ENCODE peak calls at places on chromosomes 6 and 20, in seven cellular contexts. E is ovary, L is A549, G is K562, V is GM12892, F is gastrocnemius medialis, X is HCT116. O is an unnamed sample.
A peak's percentile ranks its signal among the peaks of the same experiment; 100 is the strongest.

GRCh38 chr6:110878751-110879539 is 4.4 kb downstream of the AMD1 start:
- DNase-seq in G (peak; percentile 67), V (no peak), E (peak; percentile 34), F (no peak), L (peak; percentile 38), X (no peak), O (no peak)

GRCh38 chr6:69090132-69090531 is 455.1 kb downstream of the ADGRB3 start:
- DNase-seq in X (no peak), E (no peak), L (no peak), V (no peak), F (no peak), G (no peak), O (peak; percentile 4)

GRCh38 chr20:2545594-2545993 is 9.2 kb downstream of the TMC2 start:
- DNase-seq in E (no peak), X (no peak), F (no peak), L (no peak), G (no peak), V (no peak), O (no peak)

GRCh38 chr20:38156888-38157634 is 8.0 kb downstream of the TGM2 start:
- DNase-seq in F (peak; percentile 75), V (no peak), X (no peak), L (no peak), G (no peak), E (no peak), O (no peak)

GRCh38 chr6:3022765-3023662 is 23.3 kb downstream of the NQO2 start:
- DNase-seq in F (no peak), L (no peak), G (peak; percentile 70), X (no peak), E (no peak), V (no peak), O (no peak)

GRCh38 chr20:33282991-33283555 is at the start of gene BPIFB1:
- DNase-seq in L (no peak), G (no peak), V (no peak), X (no peak), F (no peak), E (no peak), O (no peak)

GRCh38 chr6:3135668-3136297 is 17.3 kb downstream of the BPHL start:
- DNase-seq in V (no peak), F (no peak), G (no peak), E (no peak), L (no peak), X (no peak), O (no peak)

GRCh38 chr6:31525932-31526591 is 2.7 kb upstream of the MCCD1 start:
- DNase-seq in V (no peak), F (no peak), L (no peak), G (peak; percentile 45), E (no peak), X (no peak), O (no peak)

GRCh38 chr6:73116330-73116729 is 109.0 kb downstream of the KHDC1L start:
- DNase-seq in V (no peak), E (no peak), F (no peak), G (no peak), L (no peak), X (no peak), O (no peak)

GRCh38 chr20:57030611-57031600 is 235.5 kb downstream of the BMP7 start:
- DNase-seq in L (no peak), F (no peak), V (no peak), G (no peak), E (no peak), X (no peak), O (peak; percentile 43)

GRCh38 chr6:150254671-150255228 is 111.9 kb downstream of the PPP1R14C start:
- DNase-seq in E (no peak), L (no peak), X (no peak), G (no peak), V (no peak), F (peak; percentile 58), O (no peak)

GRCh38 chr6:22106445-22106844 is 190.4 kb downstream of the PRL start:
- DNase-seq in F (no peak), L (no peak), E (no peak), X (no peak), V (no peak), G (no peak), O (no peak)

GRCh38 chr20:9439806-9440205 is 74.6 kb upstream of the LAMP5 start:
- DNase-seq in E (no peak), V (no peak), X (no peak), G (no peak), F (no peak), L (no peak), O (no peak)

GRCh38 chr6:166616261-166617226 is 10.5 kb downstream of the RPS6KA2 start:
- DNase-seq in L (no peak), F (no peak), G (no peak), X (no peak), V (no peak), E (no peak), O (no peak)

GRCh38 chr20:62790075-62790474 is 6.2 kb upstream of the MRGBP start:
- DNase-seq in L (no peak), F (no peak), V (no peak), G (no peak), X (no peak), E (no peak), O (no peak)

GRCh38 chr6:160348209-160348551 is at the start of gene SLC22A3:
- DNase-seq in L (no peak), F (peak; percentile 55), X (no peak), V (no peak), E (peak; percentile 79), G (no peak), O (no peak)

GRCh38 chr6:44661631-44662030 is 274.1 kb downstream of the CDC5L start:
- DNase-seq in L (no peak), F (no peak), G (no peak), E (no peak), X (no peak), V (no peak), O (no peak)

GRCh38 chr20:20463933-20464374 is 96.0 kb downstream of the INSM1 start:
- DNase-seq in V (no peak), L (no peak), E (no peak), X (no peak), F (no peak), G (no peak), O (no peak)

GRCh38 chr20:8994045-8994444 is 74.8 kb upstream of the PLCB4 start:
- DNase-seq in G (no peak), F (no peak), X (no peak), V (no peak), L (no peak), E (no peak), O (no peak)

GRCh38 chr20:21767739-21768223 is 62.3 kb downstream of the PAX1 start:
- DNase-seq in E (no peak), V (no peak), L (peak; percentile 10), G (peak; percentile 32), X (no peak), F (no peak), O (no peak)

GRCh38 chr6:109739671-109740070 is 48.6 kb downstream of the FIG4 start:
- DNase-seq in X (no peak), E (no peak), L (no peak), G (no peak), V (no peak), F (no peak), O (no peak)

GRCh38 chr6:157063176-157063934 is 260.0 kb downstream of the TMEM242 start:
- DNase-seq in L (no peak), X (no peak), V (no peak), E (no peak), F (no peak), G (no peak), O (no peak)

GRCh38 chr20:57526067-57526884 is 1.3 kb upstream of the CTCFL start:
- DNase-seq in G (peak; percentile 95), E (no peak), V (no peak), F (no peak), X (peak; percentile 15), L (no peak), O (no peak)

GRCh38 chr20:645318-646106 is 7.5 kb downstream of the SRXN1 start:
- DNase-seq in E (peak; percentile 72), V (peak; percentile 85), X (peak; percentile 41), L (peak; percentile 91), G (peak; percentile 82), F (peak; percentile 48), O (peak; percentile 92)
- TF ChIP-seq POLR2A in E (no peak), V (no peak), X (no peak), L (no peak), G (peak; percentile 37), F (no peak), O (no peak)

GRCh38 chr20:24135786-24136185 is 147.2 kb upstream of the GGTLC1 start:
- DNase-seq in X (no peak), G (no peak), E (no peak), L (no peak), F (no peak), V (no peak), O (no peak)
- TF ChIP-seq POLR2A in X (no peak), G (no peak), E (no peak), L (no peak), F (no peak), V (no peak), O (no peak)

DNA sequence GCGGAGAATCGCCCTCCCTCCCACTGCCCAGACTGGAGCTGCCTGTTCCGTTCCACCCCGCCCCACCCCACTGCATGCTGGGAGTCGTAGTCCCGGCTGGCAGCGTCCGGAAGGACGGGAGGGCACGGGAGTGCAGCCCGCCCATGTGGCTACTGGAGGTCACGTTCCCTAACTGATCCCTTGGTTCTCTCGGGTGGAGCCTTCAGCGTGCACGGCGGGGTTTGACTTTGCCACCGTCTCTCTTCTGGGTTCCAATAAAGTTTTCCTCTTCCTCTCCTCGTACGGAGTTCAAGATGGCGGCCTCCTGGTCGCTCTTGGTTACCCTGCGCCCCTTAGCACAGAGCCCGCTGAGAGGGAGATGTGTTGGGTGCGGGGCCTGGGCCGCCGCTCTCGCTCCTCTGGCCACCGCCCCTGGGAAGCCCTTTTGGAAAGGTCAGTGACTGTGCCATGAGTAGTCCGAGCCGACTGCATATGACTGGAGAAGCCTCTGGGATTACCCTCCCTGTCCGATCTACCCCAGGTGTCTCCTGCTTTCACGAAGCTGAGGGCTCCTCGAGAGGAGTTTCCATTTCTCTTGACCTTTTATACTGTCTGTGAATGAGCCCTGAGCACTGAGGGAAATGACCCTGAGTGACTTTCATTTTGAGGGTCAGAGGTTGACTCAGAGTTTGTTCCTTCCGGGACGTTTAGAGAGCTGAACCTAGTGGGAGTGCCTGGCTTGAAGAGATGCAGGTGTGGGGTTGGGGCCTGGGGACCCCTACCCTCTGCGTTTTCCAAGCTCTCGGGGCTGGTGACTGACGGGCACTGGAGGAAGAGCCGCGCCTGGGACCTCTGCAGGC is at the start of gene AFG1L:
- DNase-seq in G (peak; percentile 94), F (peak; percentile 92), X (peak; percentile 76), V (peak; percentile 80), E (peak; percentile 89), L (peak; percentile 80), O (peak; percentile 70)
- TF ChIP-seq POLR2A in G (peak; percentile 88), F (peak; percentile 65), X (no peak), V (peak; percentile 79), E (no peak), L (peak; percentile 62), O (peak; percentile 52)

DNA sequence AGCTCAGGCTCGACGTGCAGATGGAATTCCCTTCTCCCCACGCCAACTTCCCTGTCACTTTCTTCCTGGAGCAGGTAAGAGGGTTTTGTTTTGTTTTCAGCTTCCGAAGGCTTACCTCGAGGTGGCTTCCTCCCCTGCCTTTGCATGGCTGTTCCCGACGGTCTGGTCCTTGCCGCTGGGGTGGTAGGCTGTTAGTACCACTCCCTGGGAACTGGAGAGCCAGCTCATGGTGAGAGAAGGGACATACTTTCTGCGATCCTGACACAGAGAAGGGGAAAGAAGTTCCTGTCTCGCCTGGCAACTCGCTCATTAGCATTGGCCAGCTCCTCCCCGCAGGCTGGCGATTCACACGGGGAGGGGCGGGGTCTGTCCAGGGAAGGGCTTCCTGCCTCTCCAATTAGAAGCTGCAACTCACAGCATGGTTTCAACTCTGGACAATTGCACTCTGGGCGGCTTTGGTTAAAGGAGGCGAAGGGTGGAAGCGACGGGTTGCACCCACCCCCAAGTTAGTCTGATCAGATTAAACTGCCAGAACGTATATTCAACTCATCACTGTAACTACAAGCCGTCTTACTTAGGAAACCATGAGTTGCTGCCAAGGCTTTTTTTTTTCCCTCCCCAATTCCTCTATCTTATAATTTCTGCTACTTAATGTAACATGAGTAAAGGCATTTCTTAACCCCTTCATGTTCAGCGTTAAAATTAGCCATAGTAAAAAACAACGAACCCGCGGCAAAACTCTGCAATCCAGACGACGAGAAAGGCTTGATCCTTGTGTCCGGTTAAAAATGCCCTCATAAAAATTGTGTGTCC is at the start of gene ARHGAP18:
- DNase-seq in F (peak; percentile 93), V (peak; percentile 41), G (peak; percentile 98), E (peak; percentile 86), L (peak; percentile 53), X (peak; percentile 86), O (peak; percentile 41)
- TF ChIP-seq POLR2A in F (peak; percentile 90), V (peak; percentile 69), G (peak; percentile 82), E (peak; percentile 43), L (peak; percentile 40), X (no peak), O (peak; percentile 86)

O was measured in H54.